ENCODE peak calls at places on chromosomes 3 and 15, in six cellular contexts. X is SJSA1, Q is lower leg skin, S is NCI-H2081, C is germinal center, H is globus pallidus. N is an unnamed sample.

GRCh38 chr3:74135808-74136207 is 478.7 kb downstream of the CNTN3 start:
- DNase-seq in C (no peak), H (no peak), X (no peak), Q (no peak), S (no peak), N (no peak)

GRCh38 chr3:139630532-139630931 is 47.2 kb downstream of the NMNAT3 start:
- DNase-seq in S (no peak), H (no peak), X (no peak), Q (no peak), C (no peak), N (no peak)

GRCh38 chr3:178485756-178486155 is 50.5 kb upstream of the KCNMB2 start:
- DNase-seq in Q (no peak), H (no peak), X (no peak), S (no peak), C (no peak), N (no peak)

GRCh38 chr15:31083394-31083790 is 18.1 kb downstream of the TRPM1 start:
- DNase-seq in X (peak; percentile 66), C (no peak), H (no peak), S (peak; percentile 53), Q (peak; percentile 78), N (no peak)

GRCh38 chr15:99306694-99307338 is 55.5 kb downstream of the LRRC28 start:
- DNase-seq in Q (no peak), C (no peak), H (no peak), X (peak; percentile 47), S (peak; percentile 19), N (peak; percentile 65)

GRCh38 chr15:68734886-68735285 is 85.8 kb downstream of the ANP32A start:
- DNase-seq in X (no peak), H (no peak), C (peak; percentile 23), Q (no peak), S (no peak), N (no peak)

GRCh38 chr3:175988401-175988800 is 1129.3 kb downstream of the NAALADL2 start:
- DNase-seq in C (no peak), X (no peak), H (no peak), S (no peak), Q (no peak), N (no peak)

GRCh38 chr3:43707266-43707665 is 16.5 kb downstream of the ABHD5 start:
- DNase-seq in H (no peak), Q (no peak), C (no peak), X (no peak), S (no peak), N (no peak)

GRCh38 chr3:193040836-193041672 is 123.4 kb upstream of the MB21D2 start:
- DNase-seq in H (peak; percentile 16), C (peak; percentile 11), S (peak; percentile 77), X (no peak), Q (no peak), N (no peak)